ENCODE peak calls at places on chromosomes 6 and 20, in ten cellular contexts. Z, U, M, Y, D, Q, J, V, P and L are unnamed samples.

GRCh38 chr6:16196958-16197576 is 41.3 kb upstream of the GMPR start:
- DNase-seq in M (no peak), J (no peak), Y (no peak), Q (no peak), V (no peak), D (no peak), P (no peak), Z (no peak), U (no peak), L (no peak)

GRCh38 chr6:70520575-70520974 is 46.2 kb upstream of the SDHAF4 start:
- DNase-seq in Y (no peak), V (no peak), D (no peak), Q (no peak), M (no peak), Z (no peak), P (no peak), J (no peak), U (no peak), L (no peak)

GRCh38 chr6:135586388-135586787 is 88.8 kb upstream of the AHI1 start:
- DNase-seq in Q (no peak), P (no peak), Y (no peak), V (no peak), D (no peak), M (no peak), U (no peak), J (no peak), Z (no peak), L (no peak)

GRCh38 chr6:43817192-43817591 is 47.2 kb downstream of the VEGFA start:
- DNase-seq in Z (peak; percentile 70), V (peak; percentile 81), J (no peak), D (no peak), P (no peak), Y (peak; percentile 54), M (no peak), U (no peak), Q (no peak), L (no peak)

GRCh38 chr20:53866787-53867740 is 203.3 kb downstream of the BCAS1 start:
- DNase-seq in P (no peak), D (no peak), J (no peak), Y (no peak), Z (no peak), M (no peak), Q (no peak), U (no peak), V (no peak), L (no peak)

GRCh38 chr20:58891686-58892125 is 39.2 kb downstream of the GNAS start:
- DNase-seq in Y (peak; percentile 28), P (no peak), Q (peak; percentile 70), Z (peak; percentile 45), U (peak; percentile 42), J (no peak), V (peak; percentile 50), D (peak; percentile 70), M (peak; percentile 68), L (no peak)

GRCh38 chr6:115890238-115890637 is 170.5 kb downstream of the FRK start:
- DNase-seq in D (no peak), J (no peak), U (no peak), Z (no peak), Q (no peak), P (no peak), V (no peak), Y (no peak), M (no peak), L (no peak)

GRCh38 chr6:121539537-121539936 is 104.1 kb downstream of the GJA1 start:
- DNase-seq in Q (no peak), U (no peak), M (no peak), J (no peak), P (no peak), Y (no peak), D (no peak), V (no peak), Z (no peak), L (no peak)

GRCh38 chr20:37856932-37857660 is 45.8 kb upstream of the VSTM2L start:
- DNase-seq in M (no peak), D (no peak), J (no peak), V (no peak), Q (no peak), U (no peak), Y (no peak), P (no peak), Z (no peak), L (no peak)

GRCh38 chr20:62901891-62902290 is 24.4 kb downstream of the DIDO1 start:
- DNase-seq in Q (no peak), M (no peak), U (no peak), Y (no peak), P (no peak), V (no peak), J (no peak), D (no peak), Z (no peak), L (no peak)

GRCh38 chr20:62899633-62900051 is 26.7 kb downstream of the DIDO1 start:
- DNase-seq in Y (no peak), Q (no peak), D (no peak), M (no peak), J (no peak), P (peak; percentile 41), U (no peak), V (no peak), Z (peak; percentile 47), L (no peak)

GRCh38 chr20:62900692-62901584 is 25.4 kb downstream of the DIDO1 start:
- DNase-seq in Z (no peak), P (peak; percentile 45), D (no peak), U (no peak), M (no peak), Y (no peak), V (peak; percentile 42), J (no peak), Q (no peak), L (peak; percentile 48)

GRCh38 chr20:62898970-62899632 is 27.2 kb downstream of the DIDO1 start:
- DNase-seq in M (no peak), P (no peak), Z (no peak), V (no peak), Q (no peak), U (no peak), J (no peak), Y (no peak), D (no peak), L (no peak)

DNA sequence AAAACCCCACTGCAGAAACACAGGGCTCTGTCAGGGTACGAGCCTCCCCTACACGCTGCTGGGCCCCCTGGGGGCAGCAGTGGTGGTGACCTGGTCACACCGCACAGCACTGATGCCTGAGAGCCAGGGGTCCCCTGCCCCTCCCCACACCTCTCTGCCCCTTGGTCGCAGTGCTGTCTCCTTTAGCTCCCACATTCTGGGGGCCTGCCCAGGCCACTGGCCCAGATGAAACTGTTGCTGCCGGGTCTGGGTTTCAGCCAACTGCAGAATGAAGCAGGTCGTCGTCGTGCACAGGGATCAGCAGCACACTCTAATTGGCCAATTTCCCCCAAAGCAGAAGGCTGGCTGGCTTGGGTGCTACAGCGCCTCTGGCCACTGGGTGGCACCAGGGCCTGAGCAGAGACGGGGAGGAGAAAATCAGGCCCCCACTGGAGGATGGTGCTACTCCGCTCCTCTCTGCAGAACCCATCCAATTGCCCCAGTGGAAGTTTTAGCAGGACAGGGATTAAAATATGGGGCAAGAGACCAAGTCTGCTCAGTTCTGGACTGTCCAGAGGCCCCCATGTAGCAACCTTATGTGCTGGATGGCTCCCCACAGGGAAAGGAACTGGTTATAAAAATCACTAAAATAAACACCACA is 26.1 kb downstream of the DIDO1 start:
- DNase-seq in Q (peak; percentile 92), J (no peak), P (peak; percentile 78), M (peak; percentile 85), V (peak; percentile 75), Z (peak; percentile 81), U (peak; percentile 82), Y (peak; percentile 70), D (peak; percentile 83), L (peak; percentile 71)
- TF ChIP-seq POLR2A in Q (no peak), J (no peak), P (no peak), M (no peak), V (no peak), Z (no peak), U (no peak), Y (no peak), D (no peak), L (peak; percentile 5)

DNA sequence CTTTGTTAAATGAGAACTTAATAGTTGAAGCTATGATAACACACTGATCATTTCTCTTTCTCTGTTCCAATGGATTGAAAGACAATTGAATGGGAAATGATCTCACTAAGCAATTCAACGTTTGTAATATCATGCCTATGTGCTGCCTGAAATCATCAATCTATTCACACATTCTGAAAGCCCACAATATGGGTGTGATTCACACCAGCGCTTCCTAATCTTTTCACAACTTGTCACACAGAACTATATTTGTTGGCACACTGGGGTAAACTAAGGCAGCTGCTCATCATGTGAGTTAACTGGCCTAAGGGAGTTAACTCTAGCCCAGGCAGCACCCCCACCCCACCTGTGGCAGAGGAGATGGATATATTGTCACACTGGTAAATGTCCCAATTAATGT is 37.1 kb upstream of the UTRN start:
- DNase-seq in J (no peak), Q (no peak), P (no peak), V (no peak), D (no peak), U (no peak), Z (no peak), Y (no peak), M (no peak), L (no peak)
- H3K36me3 ChIP-seq in J (no peaks in the 10 kb centered on the region), Q (no peaks in the 10 kb centered on the region), P (no peaks in the 10 kb centered on the region), V (no peaks in the 10 kb centered on the region), D (no peaks in the 10 kb centered on the region), U (no peaks in the 10 kb centered on the region), Z (no peaks in the 10 kb centered on the region), Y (no peaks in the 10 kb centered on the region), M (no peaks in the 10 kb centered on the region), L (no peaks in the 10 kb centered on the region)

GRCh38 chr20:41245086-41245707 is 72.3 kb downstream of the ZHX3 start:
- DNase-seq in M (no peak), U (no peak), V (no peak), P (no peak), Z (no peak), J (no peak), Q (peak; percentile 71), D (no peak), Y (no peak), L (peak; percentile 31)

GRCh38 chr20:41249371-41249770 is 68.2 kb downstream of the ZHX3 start:
- DNase-seq in M (peak; percentile 85), Q (peak; percentile 92), J (peak; percentile 86), U (peak; percentile 86), D (peak; percentile 72), P (no peak), Y (peak; percentile 29), Z (peak; percentile 93), V (peak; percentile 35), L (peak; percentile 65)

GRCh38 chr20:41249781-41250281 is 67.7 kb downstream of the ZHX3 start:
- DNase-seq in Z (no peak), Y (no peak), U (peak; percentile 50), P (no peak), J (no peak), Q (peak; percentile 82), V (no peak), D (no peak), M (peak; percentile 69), L (no peak)

GRCh38 chr20:41247523-41248370 is 69.8 kb downstream of the ZHX3 start:
- DNase-seq in Y (no peak), U (no peak), V (no peak), P (no peak), M (no peak), Q (no peak), J (no peak), D (no peak), Z (no peak), L (no peak)

GRCh38 chr20:41248371-41249024 is 69.0 kb downstream of the ZHX3 start:
- DNase-seq in P (no peak), M (no peak), Z (no peak), Y (no peak), V (no peak), Q (no peak), J (no peak), D (no peak), U (peak; percentile 29), L (peak; percentile 48)
- H3K4me1 ChIP-seq in P (peaks cover 33% of the 10 kb centered on the region), M (peaks cover 32% of the 10 kb centered on the region), Z (peaks cover 68% of the 10 kb centered on the region), Y (peaks cover 46% of the 10 kb centered on the region), V (peaks cover 30% of the 10 kb centered on the region), Q (peaks cover 73% of the 10 kb centered on the region), J (peaks cover 64% of the 10 kb centered on the region), D (peaks cover 68% of the 10 kb centered on the region), U (peaks cover 36% of the 10 kb centered on the region), L (peaks cover 64% of the 10 kb centered on the region)

GRCh38 chr6:106520711-106521367 is 108.5 kb downstream of the RTN4IP1 start:
- DNase-seq in D (no peak), Y (peak; percentile 75), M (no peak), U (no peak), V (no peak), Q (no peak), P (no peak), J (no peak), Z (no peak), L (no peak)
- TF ChIP-seq POLR2A in D (no peak), Y (no peak), M (no peak), U (no peak), V (no peak), Q (no peak), P (no peak), J (no peak), Z (no peak), L (no peak)